ENCODE peak calls at places on chromosome 20, in ten cellular contexts. J, F, N, E, S, U, I, K, B and G are unnamed samples.
A peak's percentile ranks its signal among the peaks of the same experiment; 100 is the strongest.

GRCh38 chr20:19269737-19270325 is 57.4 kb downstream of the SLC24A3 start:
- DNase-seq in K (no peak), B (no peak), U (no peak), I (no peak), J (no peak), S (no peak), F (no peak), N (no peak), E (no peak), G (no peak)

GRCh38 chr20:22775256-22775655 is 190.9 kb upstream of the FOXA2 start:
- DNase-seq in F (no peak), B (no peak), K (no peak), N (no peak), E (no peak), I (no peak), U (no peak), S (no peak), J (no peak), G (no peak)

GRCh38 chr20:37901280-37901666 is 1.7 kb upstream of the VSTM2L start:
- DNase-seq in B (no peak), U (peak; percentile 16), I (no peak), K (no peak), N (no peak), E (no peak), F (no peak), S (no peak), J (no peak), G (no peak)

GRCh38 chr20:17990278-17990972 is 21.6 kb downstream of the MGME1 start:
- DNase-seq in I (no peak), N (no peak), S (no peak), J (no peak), F (no peak), U (no peak), E (no peak), K (no peak), B (no peak), G (no peak)

GRCh38 chr20:15342987-15343639 is 1005.7 kb upstream of the FLRT3 start:
- DNase-seq in N (no peak), B (no peak), S (no peak), K (no peak), I (no peak), F (no peak), J (no peak), E (no peak), U (no peak), G (no peak)

GRCh38 chr20:61320617-61321200 is 68.6 kb downstream of the CDH4 start:
- DNase-seq in J (no peak), B (no peak), N (no peak), I (no peak), F (no peak), E (no peak), U (no peak), K (no peak), S (no peak), G (no peak)

GRCh38 chr20:43755390-43755789 is 28.6 kb upstream of the GTSF1L start:
- DNase-seq in U (no peak), K (no peak), J (no peak), E (no peak), F (no peak), B (no peak), S (no peak), N (no peak), I (no peak), G (no peak)

GRCh38 chr20:58693226-58694006 is 816 bp downstream of the NPEPL1 start:
- DNase-seq in B (peak; percentile 26), E (peak; percentile 17), U (peak; percentile 47), J (peak; percentile 31), I (peak; percentile 16), S (peak; percentile 44), N (no peak), K (no peak), F (no peak), G (no peak)

GRCh38 chr20:64242797-64243475 is 12.6 kb upstream of the PCMTD2 start:
- DNase-seq in N (no peak), S (no peak), E (no peak), I (no peak), K (no peak), B (no peak), F (no peak), J (no peak), U (no peak), G (no peak)

GRCh38 chr20:46772901-46773300 is 63.5 kb downstream of the SLC2A10 start:
- DNase-seq in E (no peak), F (no peak), U (no peak), I (no peak), B (no peak), J (no peak), K (no peak), N (no peak), S (no peak), G (no peak)

GRCh38 chr20:38223743-38224100 is 36.8 kb downstream of the KIAA1755 start:
- DNase-seq in J (no peak), U (no peak), I (no peak), F (no peak), E (no peak), K (no peak), S (no peak), N (no peak), B (no peak), G (no peak)

GRCh38 chr20:540391-541201 is 3.0 kb downstream of the CSNK2A1 start:
- DNase-seq in S (no peak), B (no peak), F (no peak), U (peak; percentile 20), J (no peak), K (no peak), I (no peak), E (no peak), N (no peak), G (no peak)

GRCh38 chr20:62845818-62846527 is 15.6 kb downstream of the TCFL5 start:
- DNase-seq in F (no peak), B (no peak), I (no peak), S (no peak), K (no peak), N (no peak), J (no peak), E (no peak), U (no peak), G (no peak)

GRCh38 chr20:48614593-48615274 is 213.1 kb downstream of the PREX1 start:
- DNase-seq in I (no peak), S (no peak), E (no peak), K (no peak), N (peak; percentile 90), B (no peak), J (no peak), F (no peak), U (no peak), G (no peak)

GRCh38 chr20:42260216-42260615 is 642.0 kb upstream of the CHD6 start:
- DNase-seq in J (no peak), K (no peak), N (no peak), F (no peak), E (no peak), S (no peak), I (no peak), U (no peak), B (no peak), G (no peak)

GRCh38 chr20:671252-672030 is 4.2 kb downstream of the SCRT2 start:
- DNase-seq in B (no peak), N (no peak), I (no peak), K (no peak), F (no peak), J (no peak), E (no peak), U (peak; percentile 61), S (no peak), G (no peak)

GRCh38 chr20:55800501-55800900 is 204.8 kb downstream of the CBLN4 start:
- DNase-seq in J (no peak), K (no peak), F (no peak), S (no peak), I (no peak), N (no peak), E (no peak), U (no peak), B (no peak), G (no peak)

GRCh38 chr20:2140561-2140960 is 38.9 kb downstream of the STK35 start:
- DNase-seq in S (peak; percentile 42), F (no peak), I (no peak), E (no peak), U (no peak), N (no peak), K (no peak), J (peak; percentile 27), B (peak; percentile 43), G (no peak)

GRCh38 chr20:24830649-24831048 is 118.4 kb upstream of the CST7 start:
- DNase-seq in I (no peak), F (no peak), E (no peak), U (no peak), N (no peak), K (no peak), S (no peak), B (no peak), J (no peak), G (no peak)

GRCh38 chr20:1434571-1435336 is 31.9 kb downstream of the NSFL1C start:
- DNase-seq in F (no peak), J (no peak), N (peak; percentile 38), B (peak; percentile 30), U (peak; percentile 28), I (peak; percentile 77), S (no peak), E (peak; percentile 72), K (no peak), G (peak; percentile 54)

GRCh38 chr20:38604873-38605303 is 3.3 kb downstream of the ARHGAP40 start:
- DNase-seq in J (no peak), N (peak; percentile 99), S (no peak), F (no peak), E (no peak), U (no peak), I (no peak), B (peak; percentile 27), K (no peak), G (no peak)

GRCh38 chr20:11204926-11205768 is 531.3 kb upstream of the JAG1 start:
- DNase-seq in N (peak; percentile 50), B (peak; percentile 63), I (no peak), U (peak; percentile 31), J (no peak), S (no peak), K (peak; percentile 47), F (peak; percentile 43), E (peak; percentile 13), G (no peak)

GRCh38 chr20:32741151-32741550 is 2.1 kb downstream of the COMMD7 start:
- DNase-seq in N (no peak), I (no peak), J (no peak), B (no peak), U (no peak), F (no peak), E (no peak), S (no peak), K (no peak), G (no peak)